ENCODE peak calls at places on chromosomes 2 and 18, in ten cellular contexts. V, I, W, F, P, C, S, X, G and N are unnamed samples. For H3K27me3, the result is how much of the 10 kb centered on the place peaks cover.

GRCh38 chr2:37472959-37473358 is 128.5 kb downstream of the QPCT start:
- DNase-seq in X (no peak), F (no peak), P (peak), G (peak), C (no peak), W (no peak), I (no peak), V (no peak), S (peak), N (no peak)

GRCh38 chr2:226295123-226295522 is 504.5 kb downstream of the IRS1 start:
- DNase-seq in I (no peak), G (no peak), F (no peak), W (no peak), C (no peak), X (no peak), S (no peak), P (no peak), V (no peak), N (no peak)

GRCh38 chr2:186516396-186516795 is 30.3 kb downstream of the ZC3H15 start:
- DNase-seq in I (no peak), S (no peak), X (no peak), W (no peak), C (no peak), F (no peak), G (no peak), P (no peak), V (no peak), N (no peak)

GRCh38 chr18:74373428-74373827 is 57.8 kb downstream of the C18orf63 start:
- DNase-seq in G (no peak), X (no peak), C (peak), I (no peak), P (no peak), F (peak), W (no peak), V (no peak), S (no peak), N (no peak)

GRCh38 chr18:51290864-51291263 is 93.4 kb upstream of the MEX3C start:
- DNase-seq in S (no peak), X (no peak), G (no peak), W (no peak), I (no peak), V (no peak), C (no peak), F (no peak), P (no peak), N (no peak)

GRCh38 chr2:159168707-159169106 is 117.8 kb downstream of the WDSUB1 start:
- DNase-seq in X (no peak), F (no peak), S (no peak), P (no peak), G (no peak), C (no peak), V (no peak), I (no peak), W (no peak), N (no peak)

GRCh38 chr2:176152350-176153181 is 1.2 kb downstream of the HOXD4 start:
- DNase-seq in S (no peak), P (no peak), X (no peak), C (no peak), W (no peak), F (no peak), I (no peak), V (no peak), G (no peak), N (no peak)

GRCh38 chr2:233706720-233707119 is 6.0 kb upstream of the UGT1A5 start:
- DNase-seq in G (no peak), F (no peak), P (no peak), S (no peak), C (no peak), W (no peak), X (no peak), I (no peak), V (no peak), N (no peak)

GRCh38 chr2:142218471-142218870 is 87.7 kb upstream of the LRP1B start:
- DNase-seq in F (no peak), P (no peak), S (no peak), C (no peak), V (no peak), X (no peak), G (no peak), I (no peak), W (no peak), N (no peak)

GRCh38 chr2:101387151-101387807 is at the start of gene CREG2:
- DNase-seq in X (peak), C (peak), I (peak), G (peak), W (no peak), S (peak), F (peak), P (peak), V (no peak), N (no peak)

GRCh38 chr2:234051374-234052070 is 1.0 kb downstream of the SPP2 start:
- DNase-seq in F (no peak), G (no peak), P (no peak), V (no peak), I (no peak), X (no peak), S (no peak), W (no peak), C (no peak), N (no peak)

GRCh38 chr18:48887294-48887904 is 63.4 kb downstream of the SMAD7 start:
- DNase-seq in F (no peak), G (peak), C (no peak), I (no peak), P (no peak), V (no peak), S (peak), X (no peak), W (no peak), N (no peak)

GRCh38 chr2:120842456-120843439 is 107.1 kb downstream of the GLI2 start:
- DNase-seq in P (no peak), F (no peak), W (no peak), V (no peak), I (no peak), C (no peak), S (peak), X (peak), G (no peak), N (no peak)

GRCh38 chr2:72130671-72131360 is 16.8 kb downstream of the CYP26B1 start:
- DNase-seq in F (no peak), P (no peak), W (no peak), G (no peak), C (no peak), S (peak), X (no peak), V (no peak), I (no peak), N (no peak)

GRCh38 chr2:885230-886071 is 65.2 kb upstream of the SNTG2 start:
- DNase-seq in I (no peak), P (no peak), S (no peak), X (no peak), F (no peak), C (no peak), G (peak), V (no peak), W (no peak), N (no peak)

GRCh38 chr2:144131042-144131441 is 388.9 kb downstream of the ZEB2 start:
- DNase-seq in W (no peak), V (no peak), S (no peak), X (no peak), F (no peak), G (no peak), C (no peak), P (no peak), I (no peak), N (no peak)

GRCh38 chr2:85435986-85436835 is 17.7 kb downstream of the SH2D6 start:
- DNase-seq in G (no peak), P (no peak), X (no peak), F (no peak), V (no peak), W (no peak), S (peak), C (no peak), I (peak), N (no peak)

GRCh38 chr2:230996661-230997060 is 740 bp downstream of the SPATA3 start:
- DNase-seq in W (no peak), I (no peak), V (no peak), C (no peak), G (no peak), F (no peak), S (no peak), X (no peak), P (no peak), N (no peak)

DNA sequence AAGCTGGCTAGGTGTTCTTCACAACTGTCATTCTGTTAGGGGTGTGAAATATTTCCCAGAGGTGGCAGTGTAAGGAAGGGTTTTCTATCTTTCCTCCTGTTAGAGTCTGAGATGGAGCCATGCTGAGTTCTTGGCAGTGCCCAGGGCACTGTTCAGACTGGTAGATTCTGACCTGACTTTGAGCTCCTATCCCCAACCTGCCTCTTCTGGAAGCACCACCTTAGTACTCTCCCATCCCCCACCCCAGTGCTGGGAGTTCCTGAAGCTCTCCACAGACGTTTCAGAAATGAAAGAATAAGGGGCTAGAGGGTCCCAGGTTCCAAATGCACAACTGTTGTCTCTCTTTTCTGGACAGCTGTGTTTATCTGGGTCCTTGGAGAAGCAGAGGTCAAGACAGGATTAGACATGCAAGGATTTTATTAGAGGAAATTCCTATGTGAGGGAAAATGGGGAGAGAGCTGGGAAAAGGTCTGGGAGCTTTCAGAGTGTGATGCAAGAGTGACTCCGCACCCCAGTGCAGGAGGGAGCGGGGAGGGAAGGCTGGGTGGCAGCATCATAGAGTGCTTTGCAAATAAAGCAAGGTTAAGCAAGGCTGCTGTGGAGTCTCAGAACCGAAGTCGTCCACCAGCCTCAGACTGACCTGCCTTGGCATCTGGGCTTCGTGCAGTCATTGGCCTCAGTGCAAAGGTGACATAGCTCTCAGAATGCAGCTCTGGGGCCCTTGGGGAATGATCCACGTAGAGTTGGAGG is 75.5 kb downstream of the SLC4A3 start:
- DNase-seq in G (peak), X (peak), P (no peak), C (no peak), W (no peak), V (no peak), F (no peak), I (no peak), S (no peak), N (no peak)
- H3K27me3 ChIP-seq in G (under half), X (under half), P (under half), C (under half), W (under half), V (under half), F (under half), I (under half), S (under half), N (under half)

DNA sequence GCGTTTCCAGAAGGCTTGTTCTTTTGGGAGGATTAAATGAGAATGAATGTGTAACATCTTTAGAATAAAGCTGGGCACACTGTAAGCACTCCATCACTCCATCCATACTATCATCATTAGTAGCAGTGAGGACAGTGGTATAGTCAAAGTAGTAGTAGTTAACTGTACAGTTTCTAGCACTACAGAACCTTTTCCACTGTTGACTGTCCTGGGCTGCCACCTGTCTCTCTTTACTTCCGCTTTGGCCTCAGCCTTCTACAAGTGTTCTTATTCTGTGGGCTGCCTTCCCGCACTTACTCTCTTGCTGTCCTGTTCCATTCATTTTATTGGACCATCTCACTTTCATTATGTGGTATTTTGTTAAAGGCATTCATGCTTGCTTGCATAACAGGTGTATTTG is 3.3 kb downstream of the SLC9A2 start:
- DNase-seq in P (no peak), G (no peak), S (no peak), C (no peak), V (no peak), I (no peak), F (no peak), W (no peak), X (no peak), N (no peak)
- H3K27me3 ChIP-seq in P (under half), G (under half), S (under half), C (under half), V (under half), I (under half), F (under half), W (under half), X (under half), N (under half)

GRCh38 chr18:59266459-59266858 is 6.8 kb downstream of the RAX start:
- DNase-seq in W (no peak), V (no peak), C (no peak), S (no peak), F (no peak), G (no peak), P (no peak), X (no peak), I (no peak), N (no peak)
- H3K27me3 ChIP-seq in W (half or more), V (half or more), C (under half), S (under half), F (under half), G (half or more), P (under half), X (under half), I (under half), N (half or more)

GRCh38 chr18:11751305-11752115 is 62.4 kb downstream of the GNAL start:
- DNase-seq in V (no peak), C (no peak), I (no peak), S (no peak), W (no peak), P (no peak), X (no peak), G (no peak), F (no peak), N (no peak)
- H3K27me3 ChIP-seq in V (under half), C (under half), I (half or more), S (under half), W (under half), P (under half), X (under half), G (under half), F (under half), N (under half)

GRCh38 chr18:22170421-22171262 is 1.3 kb downstream of the GATA6 start:
- DNase-seq in S (no peak), W (peak), F (no peak), G (peak), X (peak), V (no peak), I (no peak), P (no peak), C (no peak), N (peak)
- H3K27me3 ChIP-seq in S (under half), W (half or more), F (half or more), G (under half), X (half or more), V (half or more), I (half or more), P (half or more), C (under half), N (under half)

DNA sequence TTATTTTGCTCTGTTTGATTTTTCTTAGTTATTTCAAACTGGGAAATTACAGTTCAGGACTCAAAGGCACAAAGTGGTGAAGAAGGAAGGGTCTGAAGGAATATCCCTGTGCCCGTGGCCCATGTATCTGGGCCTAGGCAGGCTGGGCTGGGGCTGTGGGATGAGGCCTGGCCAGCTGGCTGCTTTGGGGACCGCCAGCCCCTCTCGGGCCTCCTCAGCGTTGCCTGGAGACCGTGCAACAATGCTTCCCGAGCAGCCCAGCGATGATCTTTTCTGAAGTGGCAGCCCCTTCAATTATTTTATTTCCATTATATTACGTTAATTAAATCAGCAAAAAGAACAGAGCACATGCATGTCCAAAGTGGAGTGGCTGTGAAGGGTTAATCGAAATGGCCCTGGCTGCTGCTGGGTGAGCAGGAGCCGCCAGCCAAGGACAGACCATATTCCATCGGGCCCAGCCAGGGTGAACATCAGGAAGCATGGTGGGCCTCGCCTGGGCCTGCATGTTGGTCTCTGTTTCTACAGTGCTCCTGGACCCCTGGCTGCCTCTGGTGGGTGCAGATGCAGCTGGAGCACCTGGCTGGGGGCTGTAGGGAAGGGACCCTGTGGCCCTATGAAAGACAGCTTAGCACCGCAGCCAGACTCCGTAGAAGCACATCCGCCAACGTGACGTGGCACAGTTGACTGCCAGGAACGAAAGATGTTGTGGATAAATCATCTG is 245.5 kb downstream of the MYCN start:
- DNase-seq in G (no peak), C (no peak), V (no peak), S (no peak), W (no peak), I (no peak), P (no peak), F (no peak), X (no peak), N (no peak)
- H3K27me3 ChIP-seq in G (under half), C (under half), V (under half), S (under half), W (under half), I (under half), P (under half), F (under half), X (under half), N (under half)

GRCh38 chr2:119523959-119524694 is at the start of gene SCTR:
- DNase-seq in X (no peak), W (no peak), C (no peak), F (no peak), G (peak), V (no peak), P (no peak), S (no peak), I (no peak), N (no peak)
- H3K27me3 ChIP-seq in X (under half), W (under half), C (under half), F (under half), G (under half), V (under half), P (half or more), S (under half), I (under half), N (under half)

GRCh38 chr2:64296150-64296500 is 151.9 kb upstream of the PELI1 start:
- DNase-seq in C (no peak), G (no peak), I (peak), W (no peak), X (no peak), P (no peak), V (no peak), S (no peak), F (no peak), N (no peak)
- H3K27me3 ChIP-seq in C (under half), G (under half), I (under half), W (under half), X (under half), P (under half), V (under half), S (under half), F (under half), N (under half)

DNA sequence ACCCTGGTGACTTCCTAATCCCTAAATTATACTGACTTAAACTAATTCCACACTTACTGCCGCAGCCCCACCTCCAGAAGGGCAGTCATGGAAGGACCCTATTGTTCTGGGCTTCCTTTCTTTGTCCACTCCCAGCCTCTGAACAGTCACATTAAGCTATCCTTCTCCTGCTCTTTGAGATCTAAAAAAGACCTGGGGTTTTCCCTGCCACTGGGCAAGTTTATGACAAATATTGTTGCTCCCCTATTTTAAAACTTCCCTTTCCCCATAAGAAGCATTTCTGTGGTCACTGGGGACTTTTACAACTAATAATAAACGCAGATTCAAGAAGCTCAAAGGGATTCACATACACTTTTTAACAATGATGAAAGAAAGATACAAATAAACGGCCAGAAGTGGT is 47.2 kb upstream of the XPO1 start:
- DNase-seq in F (no peak), W (no peak), C (no peak), G (no peak), V (no peak), X (no peak), I (no peak), S (no peak), P (no peak), N (no peak)
- H3K27me3 ChIP-seq in F (under half), W (under half), C (under half), G (under half), V (under half), X (under half), I (under half), S (under half), P (under half), N (under half)